ENCODE peak calls at places on chromosomes 2 and 18, in ten cellular contexts. One of them, this sample, is unnamed.

GRCh38 chr2:135494503-135494902 is 36.5 kb downstream of the ZRANB3 start:
- DNase-seq in Ammon's horn: no peak
- DNase-seq in stimulated activated CD4-positive, alpha-beta T cell treated with anti-CD3 and anti-CD28 coated beads, Interleukin-12 subunit alpha, Interleukin-12 subunit beta, amount 100 ng/mL, for 48 hours: no peak
- DNase-seq in sciatic nerve: no peak
- DNase-seq in brain microvascular endothelial cell: peak; percentile 20
- DNase-seq in T1000: no peak
- DNase-seq in GM12891: no peak
- DNase-seq in AG08395: no peak
- DNase-seq in stomach: no peak
- DNase-seq in mucosa of descending colon: no peak
- DNase-seq in this sample: no peak

GRCh38 chr2:1664076-1664605 is 80.2 kb downstream of the PXDN start:
- DNase-seq in GM12891: no peak
- DNase-seq in AG08395: no peak
- DNase-seq in stimulated activated CD4-positive, alpha-beta T cell treated with anti-CD3 and anti-CD28 coated beads, Interleukin-12 subunit alpha, Interleukin-12 subunit beta, amount 100 ng/mL, for 48 hours: no peak
- DNase-seq in sciatic nerve: no peak
- DNase-seq in stomach: peak; percentile 10
- DNase-seq in mucosa of descending colon: peak; percentile 25
- DNase-seq in T1000: no peak
- DNase-seq in brain microvascular endothelial cell: no peak
- DNase-seq in Ammon's horn: no peak
- DNase-seq in this sample: no peak

GRCh38 chr2:109318150-109318948 is 189.3 kb downstream of the SH3RF3 start:
- DNase-seq in T1000: peak; percentile 50
- DNase-seq in mucosa of descending colon: peak; percentile 77
- DNase-seq in GM12891: no peak
- DNase-seq in Ammon's horn: peak; percentile 47
- DNase-seq in sciatic nerve: peak; percentile 88
- DNase-seq in stimulated activated CD4-positive, alpha-beta T cell treated with anti-CD3 and anti-CD28 coated beads, Interleukin-12 subunit alpha, Interleukin-12 subunit beta, amount 100 ng/mL, for 48 hours: no peak
- DNase-seq in AG08395: peak; percentile 83
- DNase-seq in stomach: peak; percentile 50
- DNase-seq in brain microvascular endothelial cell: peak; percentile 92
- DNase-seq in this sample: no peak

GRCh38 chr2:30208453-30208852 is 22.9 kb upstream of the LBH start:
- DNase-seq in T1000: no peak
- DNase-seq in GM12891: no peak
- DNase-seq in AG08395: peak; percentile 77
- DNase-seq in mucosa of descending colon: no peak
- DNase-seq in stimulated activated CD4-positive, alpha-beta T cell treated with anti-CD3 and anti-CD28 coated beads, Interleukin-12 subunit alpha, Interleukin-12 subunit beta, amount 100 ng/mL, for 48 hours: no peak
- DNase-seq in Ammon's horn: peak; percentile 84
- DNase-seq in sciatic nerve: peak; percentile 77
- DNase-seq in brain microvascular endothelial cell: peak; percentile 61
- DNase-seq in stomach: peak; percentile 70
- DNase-seq in this sample: peak; percentile 65

GRCh38 chr2:45681675-45682074 is 30.2 kb downstream of the PRKCE start:
- DNase-seq in mucosa of descending colon: no peak
- DNase-seq in Ammon's horn: no peak
- DNase-seq in AG08395: peak; percentile 96
- DNase-seq in T1000: peak; percentile 37
- DNase-seq in brain microvascular endothelial cell: peak; percentile 84
- DNase-seq in sciatic nerve: no peak
- DNase-seq in stimulated activated CD4-positive, alpha-beta T cell treated with anti-CD3 and anti-CD28 coated beads, Interleukin-12 subunit alpha, Interleukin-12 subunit beta, amount 100 ng/mL, for 48 hours: no peak
- DNase-seq in GM12891: peak; percentile 30
- DNase-seq in stomach: peak; percentile 39
- DNase-seq in this sample: no peak

GRCh38 chr2:144230452-144231085 is 289.4 kb downstream of the ZEB2 start:
- DNase-seq in stimulated activated CD4-positive, alpha-beta T cell treated with anti-CD3 and anti-CD28 coated beads, Interleukin-12 subunit alpha, Interleukin-12 subunit beta, amount 100 ng/mL, for 48 hours: no peak
- DNase-seq in mucosa of descending colon: no peak
- DNase-seq in GM12891: no peak
- DNase-seq in sciatic nerve: no peak
- DNase-seq in stomach: no peak
- DNase-seq in AG08395: no peak
- DNase-seq in Ammon's horn: no peak
- DNase-seq in T1000: no peak
- DNase-seq in brain microvascular endothelial cell: peak; percentile 10
- DNase-seq in this sample: no peak

GRCh38 chr18:31819106-31819924 is 58.6 kb upstream of the SLC25A52 start:
- DNase-seq in mucosa of descending colon: no peak
- DNase-seq in brain microvascular endothelial cell: peak; percentile 22
- DNase-seq in AG08395: peak; percentile 26
- DNase-seq in stimulated activated CD4-positive, alpha-beta T cell treated with anti-CD3 and anti-CD28 coated beads, Interleukin-12 subunit alpha, Interleukin-12 subunit beta, amount 100 ng/mL, for 48 hours: peak; percentile 4
- DNase-seq in Ammon's horn: peak; percentile 49
- DNase-seq in T1000: no peak
- DNase-seq in sciatic nerve: no peak
- DNase-seq in GM12891: no peak
- DNase-seq in stomach: no peak
- DNase-seq in this sample: no peak

GRCh38 chr2:232340171-232340935 is 38.2 kb upstream of the ALPP start:
- DNase-seq in stimulated activated CD4-positive, alpha-beta T cell treated with anti-CD3 and anti-CD28 coated beads, Interleukin-12 subunit alpha, Interleukin-12 subunit beta, amount 100 ng/mL, for 48 hours: no peak
- DNase-seq in T1000: no peak
- DNase-seq in sciatic nerve: peak; percentile 41
- DNase-seq in brain microvascular endothelial cell: no peak
- DNase-seq in stomach: no peak
- DNase-seq in AG08395: no peak
- DNase-seq in mucosa of descending colon: no peak
- DNase-seq in GM12891: no peak
- DNase-seq in Ammon's horn: no peak
- DNase-seq in this sample: no peak

GRCh38 chr2:73886357-73886756 is 6.5 kb upstream of the ACTG2 start:
- DNase-seq in T1000: no peak
- DNase-seq in GM12891: no peak
- DNase-seq in mucosa of descending colon: no peak
- DNase-seq in Ammon's horn: no peak
- DNase-seq in AG08395: no peak
- DNase-seq in stimulated activated CD4-positive, alpha-beta T cell treated with anti-CD3 and anti-CD28 coated beads, Interleukin-12 subunit alpha, Interleukin-12 subunit beta, amount 100 ng/mL, for 48 hours: peak; percentile 69
- DNase-seq in stomach: no peak
- DNase-seq in brain microvascular endothelial cell: no peak
- DNase-seq in sciatic nerve: no peak
- DNase-seq in this sample: no peak

GRCh38 chr2:176763111-176763510 is 449.5 kb upstream of the HNRNPA3 start:
- DNase-seq in sciatic nerve: no peak
- DNase-seq in mucosa of descending colon: no peak
- DNase-seq in stomach: no peak
- DNase-seq in brain microvascular endothelial cell: no peak
- DNase-seq in stimulated activated CD4-positive, alpha-beta T cell treated with anti-CD3 and anti-CD28 coated beads, Interleukin-12 subunit alpha, Interleukin-12 subunit beta, amount 100 ng/mL, for 48 hours: no peak
- DNase-seq in AG08395: peak; percentile 11
- DNase-seq in GM12891: no peak
- DNase-seq in T1000: no peak
- DNase-seq in Ammon's horn: no peak
- DNase-seq in this sample: no peak

GRCh38 chr18:68104036-68104435 is 587.5 kb upstream of the DSEL start:
- DNase-seq in brain microvascular endothelial cell: peak; percentile 12
- DNase-seq in stimulated activated CD4-positive, alpha-beta T cell treated with anti-CD3 and anti-CD28 coated beads, Interleukin-12 subunit alpha, Interleukin-12 subunit beta, amount 100 ng/mL, for 48 hours: no peak
- DNase-seq in mucosa of descending colon: no peak
- DNase-seq in AG08395: no peak
- DNase-seq in stomach: no peak
- DNase-seq in GM12891: no peak
- DNase-seq in sciatic nerve: no peak
- DNase-seq in Ammon's horn: no peak
- DNase-seq in T1000: no peak
- DNase-seq in this sample: no peak

GRCh38 chr2:163665817-163666216 is 70.0 kb downstream of the FIGN start:
- DNase-seq in mucosa of descending colon: no peak
- DNase-seq in Ammon's horn: no peak
- DNase-seq in stomach: no peak
- DNase-seq in sciatic nerve: no peak
- DNase-seq in AG08395: no peak
- DNase-seq in brain microvascular endothelial cell: no peak
- DNase-seq in stimulated activated CD4-positive, alpha-beta T cell treated with anti-CD3 and anti-CD28 coated beads, Interleukin-12 subunit alpha, Interleukin-12 subunit beta, amount 100 ng/mL, for 48 hours: no peak
- DNase-seq in T1000: no peak
- DNase-seq in GM12891: no peak
- DNase-seq in this sample: no peak

GRCh38 chr18:59148192-59148591 is 8.5 kb downstream of the SEC11C start:
- DNase-seq in stomach: peak; percentile 30
- DNase-seq in stimulated activated CD4-positive, alpha-beta T cell treated with anti-CD3 and anti-CD28 coated beads, Interleukin-12 subunit alpha, Interleukin-12 subunit beta, amount 100 ng/mL, for 48 hours: no peak
- DNase-seq in mucosa of descending colon: no peak
- DNase-seq in T1000: no peak
- DNase-seq in Ammon's horn: no peak
- DNase-seq in GM12891: no peak
- DNase-seq in sciatic nerve: no peak
- DNase-seq in AG08395: no peak
- DNase-seq in brain microvascular endothelial cell: no peak
- DNase-seq in this sample: no peak